ENCODE peak calls at places on chromosomes 13 and 19, in ten cellular contexts. R, W, O, Z, P, E, K, G, V and N are unnamed samples.

GRCh38 chr13:33611016-33611805 is 206.7 kb upstream of the RFC3 start:
- DNase-seq in O (peak), R (no peak), K (no peak), G (peak), E (peak), W (peak), Z (peak), V (no peak), P (peak), N (no peak)

GRCh38 chr19:46859637-46860124 is 1.1 kb upstream of the ARHGAP35 start:
- DNase-seq in O (no peak), K (no peak), G (no peak), W (peak), P (peak), R (peak), Z (peak), E (no peak), V (peak), N (peak)

GRCh38 chr13:51249254-51249653 is 27.1 kb downstream of the FAM124A start:
- DNase-seq in K (no peak), G (peak), W (no peak), V (no peak), E (no peak), O (no peak), Z (no peak), P (peak), R (no peak), N (peak)

GRCh38 chr19:55460670-55461258 is 678 bp downstream of the ISOC2 start:
- DNase-seq in Z (peak), E (peak), K (peak), V (peak), W (peak), R (peak), O (peak), G (peak), P (peak), N (peak)

GRCh38 chr13:113390874-113391497 is 27.1 kb upstream of the GRTP1 start:
- DNase-seq in E (no peak), K (peak), O (no peak), P (no peak), V (no peak), R (peak), W (no peak), Z (no peak), G (no peak), N (no peak)

GRCh38 chr13:109412232-109412935 is 374.0 kb downstream of the IRS2 start:
- DNase-seq in V (no peak), P (no peak), G (peak), E (peak), K (peak), R (peak), W (no peak), O (peak), Z (no peak), N (no peak)

GRCh38 chr19:57803594-57804325 is 11.0 kb downstream of the ZNF552 start:
- DNase-seq in G (peak), P (peak), Z (no peak), V (peak), O (peak), W (no peak), E (peak), K (peak), R (no peak), N (peak)

GRCh38 chr19:50669319-50670101 is 20.3 kb downstream of the C19orf81 start:
- DNase-seq in V (peak), W (no peak), Z (no peak), G (peak), R (no peak), O (peak), E (peak), P (peak), K (no peak), N (peak)

GRCh38 chr19:55379161-55379560 is 2.5 kb downstream of the TMEM190 start:
- DNase-seq in K (no peak), O (no peak), R (no peak), P (no peak), G (no peak), V (no peak), Z (no peak), W (no peak), E (no peak), N (no peak)

GRCh38 chr19:50147462-50148423 is 15.3 kb downstream of the IZUMO2 start:
- DNase-seq in G (peak), Z (peak), R (peak), P (peak), E (peak), O (peak), W (peak), K (peak), V (peak), N (no peak)

GRCh38 chr13:24632382-24633121 is 47.7 kb upstream of the ATP12A start:
- DNase-seq in P (peak), Z (no peak), K (no peak), E (no peak), V (no peak), G (no peak), W (no peak), O (no peak), R (no peak), N (peak)

GRCh38 chr19:55686311-55687050 is 11.5 kb downstream of the EPN1 start:
- DNase-seq in G (no peak), R (peak), W (no peak), V (no peak), E (no peak), P (no peak), K (no peak), O (no peak), Z (peak), N (no peak)

GRCh38 chr19:38385804-38386257 is 2.0 kb downstream of the GGN start:
- DNase-seq in K (no peak), O (no peak), V (no peak), W (no peak), P (no peak), Z (peak), E (no peak), G (no peak), R (no peak), N (no peak)

GRCh38 chr19:16244091-16244490 is 46.4 kb downstream of the AP1M1 start:
- DNase-seq in P (peak), E (no peak), W (no peak), O (peak), K (no peak), R (no peak), Z (no peak), G (peak), V (peak), N (no peak)

GRCh38 chr13:107715496-107715895 is 499.8 kb downstream of the LIG4 start:
- DNase-seq in R (no peak), O (no peak), P (no peak), Z (no peak), K (no peak), W (no peak), E (no peak), V (no peak), G (no peak), N (no peak)

GRCh38 chr19:46303702-46304397 is 7.0 kb downstream of the HIF3A start:
- DNase-seq in E (peak), P (peak), G (peak), V (no peak), W (peak), O (peak), K (peak), Z (peak), R (peak), N (no peak)

GRCh38 chr13:94169783-94170513 is 309.5 kb downstream of the DCT start:
- DNase-seq in E (no peak), G (no peak), K (no peak), R (no peak), P (peak), W (no peak), Z (peak), O (no peak), V (no peak), N (no peak)

GRCh38 chr19:45245826-45246225 is 619 bp upstream of the EXOC3L2 start:
- DNase-seq in Z (no peak), P (no peak), V (no peak), E (no peak), G (no peak), W (no peak), O (peak), K (no peak), R (no peak), N (no peak)

GRCh38 chr13:61778531-61778930 is 362.9 kb upstream of the PCDH20 start:
- DNase-seq in G (no peak), P (no peak), Z (no peak), K (no peak), O (no peak), V (no peak), E (no peak), R (no peak), W (no peak), N (no peak)

GRCh38 chr13:44240611-44241010 is 133.0 kb upstream of the SERP2 start:
- DNase-seq in G (no peak), K (no peak), P (no peak), W (no peak), Z (no peak), R (no peak), E (no peak), O (no peak), V (no peak), N (no peak)

GRCh38 chr13:39876258-39876657 is 220.8 kb downstream of the COG6 start:
- DNase-seq in Z (no peak), G (peak), P (peak), E (no peak), O (peak), W (no peak), R (no peak), V (peak), K (no peak), N (peak)

GRCh38 chr13:39038569-39038898 is 278 bp downstream of the NHLRC3 start:
- DNase-seq in W (peak), P (no peak), E (no peak), G (no peak), O (no peak), Z (no peak), V (no peak), K (no peak), R (no peak), N (no peak)

GRCh38 chr13:106491463-106491862 is 44.0 kb downstream of the EFNB2 start:
- DNase-seq in G (no peak), W (no peak), K (no peak), R (no peak), O (no peak), P (no peak), V (no peak), Z (no peak), E (no peak), N (no peak)

GRCh38 chr13:30963794-30964193 is 31.3 kb downstream of the TEX26 start:
- DNase-seq in E (no peak), P (peak), R (peak), V (no peak), W (peak), Z (no peak), G (peak), O (peak), K (no peak), N (peak)

GRCh38 chr13:44763604-44764311 is 187.6 kb upstream of the TSC22D1 start:
- DNase-seq in V (no peak), P (peak), W (no peak), O (no peak), E (peak), R (no peak), K (no peak), Z (peak), G (no peak), N (peak)

GRCh38 chr19:48726573-48726972 is 7.0 kb upstream of the MAMSTR start:
- DNase-seq in G (no peak), P (no peak), R (no peak), K (no peak), O (peak), Z (no peak), E (no peak), V (no peak), W (no peak), N (no peak)

GRCh38 chr13:28718538-28719226 is at the start of gene SLC46A3:
- DNase-seq in P (peak), O (peak), R (peak), Z (peak), V (peak), W (peak), E (peak), G (peak), K (peak), N (peak)

GRCh38 chr13:103354189-103354588 is 288.0 kb upstream of the SLC10A2 start:
- DNase-seq in O (peak), E (no peak), Z (no peak), P (peak), K (no peak), W (no peak), V (no peak), G (peak), R (no peak), N (no peak)

GRCh38 chr19:55578031-55578760 is 2.5 kb downstream of the ZNF579 start:
- DNase-seq in O (no peak), P (no peak), R (no peak), V (no peak), W (no peak), E (no peak), G (no peak), K (no peak), Z (no peak), N (no peak)

GRCh38 chr13:60990032-60990733 is 425.5 kb downstream of the PCDH20 start:
- DNase-seq in E (no peak), Z (no peak), W (no peak), G (no peak), K (no peak), P (no peak), O (no peak), V (no peak), R (no peak), N (peak)

GRCh38 chr19:8473652-8474476 is 28.6 kb downstream of the PRAM1 start:
- DNase-seq in Z (no peak), E (no peak), G (no peak), V (no peak), W (no peak), K (no peak), O (no peak), R (no peak), P (no peak), N (no peak)

GRCh38 chr19:6103217-6103644 is 7.1 kb downstream of the RFX2 start:
- DNase-seq in G (peak), P (peak), Z (peak), V (peak), O (peak), E (no peak), R (peak), W (peak), K (no peak), N (peak)

DNA sequence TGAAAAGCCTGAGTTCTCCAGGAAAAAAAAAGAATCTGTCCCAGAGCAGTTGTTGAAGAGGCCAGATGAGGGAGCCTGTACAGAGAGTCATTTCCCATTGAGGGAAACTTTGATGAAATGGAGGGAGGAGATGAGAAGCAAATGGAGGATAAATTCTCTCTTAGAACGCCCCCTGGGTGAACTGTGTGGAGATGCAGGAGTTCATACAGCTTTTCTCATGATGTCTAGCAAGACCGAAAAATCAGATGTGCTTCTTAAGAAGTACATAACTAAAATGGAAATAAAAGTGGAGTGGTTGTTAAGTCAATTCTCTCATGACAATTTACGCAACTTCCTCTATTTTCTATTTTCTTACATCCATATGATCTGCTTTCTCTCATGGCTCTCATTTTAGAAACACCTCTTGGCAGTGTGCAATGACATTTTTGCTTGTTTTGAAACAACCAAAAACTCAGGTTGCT is 1263.1 kb downstream of the PCDH9 start:
- DNase-seq in Z (no peak), G (peak), E (no peak), V (no peak), K (no peak), R (no peak), P (peak), O (peak), W (no peak), N (peak)
- TF ChIP-seq CTCF in Z (no peak), G (peak), E (peak), V (peak), K (peak), R (no peak), P (peak), O (peak), W (no peak), N (peak)

GRCh38 chr19:17488593-17489391 is 18.5 kb downstream of the SLC27A1 start:
- DNase-seq in P (no peak), G (peak), W (peak), E (peak), O (peak), R (peak), K (peak), Z (no peak), V (no peak), N (peak)
- TF ChIP-seq CTCF in P (no peak), G (no peak), W (no peak), E (peak), O (no peak), R (peak), K (peak), Z (peak), V (no peak), N (no peak)

GRCh38 chr19:39540333-39540673 is 342 bp upstream of the EID2 start:
- DNase-seq in R (no peak), K (no peak), O (no peak), P (no peak), W (no peak), V (no peak), Z (no peak), G (no peak), E (no peak), N (no peak)
- TF ChIP-seq CTCF in R (no peak), K (no peak), O (no peak), P (no peak), W (no peak), V (no peak), Z (no peak), G (no peak), E (peak), N (no peak)

GRCh38 chr19:19227217-19227616 is 15.5 kb downstream of the NCAN start:
- DNase-seq in Z (no peak), K (no peak), P (no peak), E (no peak), V (no peak), W (no peak), G (no peak), R (no peak), O (no peak), N (no peak)
- TF ChIP-seq CTCF in Z (no peak), K (no peak), P (no peak), E (no peak), V (no peak), W (no peak), G (no peak), R (no peak), O (no peak), N (no peak)

DNA sequence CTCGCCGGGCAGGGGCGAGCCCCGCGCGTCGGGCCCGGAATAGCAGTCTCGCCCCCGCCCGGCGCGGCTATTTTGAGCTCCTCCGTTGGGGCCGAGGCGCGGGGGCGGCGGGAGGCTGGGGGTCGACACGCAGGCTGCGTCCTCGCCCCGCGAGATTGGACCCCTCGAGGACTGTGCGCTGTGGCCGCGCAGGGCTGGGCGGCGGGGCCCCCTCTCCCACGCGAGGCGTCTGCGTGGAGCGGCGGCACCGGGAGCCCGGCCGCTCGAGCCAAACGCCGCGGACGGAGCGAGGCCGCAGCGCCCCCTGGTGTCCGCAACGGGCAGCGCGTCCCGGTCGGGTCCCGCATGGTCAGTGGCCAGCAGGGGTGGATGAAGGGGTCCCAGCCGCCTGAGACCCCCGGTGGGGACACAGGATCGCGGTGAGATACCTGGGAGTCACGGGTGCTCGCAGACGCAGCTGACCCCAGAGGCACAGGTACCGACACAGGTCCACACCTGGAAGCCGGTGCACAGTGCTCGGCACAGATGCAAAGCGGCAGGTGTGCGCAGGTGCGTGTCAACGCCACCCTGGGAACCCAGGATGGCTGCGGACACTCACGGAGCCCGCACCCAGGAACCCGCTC is 2.2 kb upstream of the CIRBP start:
- DNase-seq in Z (peak), W (peak), E (peak), K (peak), V (no peak), G (peak), R (peak), P (no peak), O (peak), N (peak)
- TF ChIP-seq CTCF in Z (peak), W (peak), E (peak), K (peak), V (peak), G (peak), R (peak), P (peak), O (peak), N (peak)

DNA sequence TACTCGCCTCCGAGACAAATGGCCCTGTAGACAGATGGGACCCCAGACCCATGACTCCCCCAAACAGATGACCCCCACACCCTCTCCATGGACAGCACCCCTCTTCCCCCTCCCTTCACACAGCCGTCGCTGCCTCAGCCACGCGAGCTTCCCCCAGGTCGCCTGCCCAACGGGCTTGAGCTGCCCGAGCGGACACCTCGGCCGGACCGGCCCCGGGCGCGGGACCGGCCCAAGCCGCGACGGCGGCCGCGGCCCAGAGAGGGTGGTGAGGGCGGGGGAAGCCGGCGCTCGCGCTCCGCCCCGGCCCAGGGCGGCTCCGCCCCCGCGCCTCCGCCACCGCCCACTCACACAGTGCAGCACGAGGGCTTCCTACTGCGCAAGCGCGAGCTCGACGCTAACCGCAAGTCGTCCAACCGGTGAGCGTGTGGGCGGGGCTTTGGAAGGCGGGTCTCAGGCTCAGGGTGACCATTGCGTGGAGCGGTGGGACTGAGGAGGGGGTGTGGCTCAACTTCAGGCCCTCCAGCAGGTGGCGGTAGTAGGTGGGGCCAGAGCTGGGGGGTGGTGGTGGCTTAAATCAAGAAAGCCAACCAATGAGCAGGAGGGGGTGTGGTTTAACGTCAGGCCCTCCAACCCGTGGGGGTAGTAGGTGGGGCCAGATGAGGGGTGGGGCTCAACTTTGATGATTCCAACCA is 6.2 kb upstream of the SHKBP1 start:
- DNase-seq in R (peak), E (peak), K (peak), P (peak), O (peak), W (peak), G (peak), V (peak), Z (peak), N (peak)
- TF ChIP-seq CTCF in R (no peak), E (no peak), K (no peak), P (no peak), O (no peak), W (no peak), G (no peak), V (no peak), Z (peak), N (peak)